ENCODE peak calls at places on chromosomes 2 and 18, in ten cellular contexts. L is heart right ventricle, A is fibroblast of lung, C is kidney, K is heart left ventricle, B is cardiac muscle cell, Q is AG10803, Y is neural progenitor cell, N is transverse colon, U is fibroblast of mammary gland. R is an unnamed sample.

GRCh38 chr18:65235966-65236634 is 514.7 kb upstream of the CDH7 start:
- DNase-seq in L (no peak), A (no peak), C (no peak), K (no peak), B (no peak), Q (no peak), Y (no peak), N (no peak), U (no peak), R (no peak)

GRCh38 chr18:42437646-42438045 is 482.6 kb downstream of the PIK3C3 start:
- DNase-seq in L (peak; percentile 6), A (peak; percentile 1), C (no peak), K (peak; percentile 23), B (peak; percentile 55), Q (no peak), Y (no peak), N (no peak), U (peak; percentile 41), R (no peak)

GRCh38 chr2:127479866-127480743 is 46.2 kb downstream of the IWS1 start:
- DNase-seq in L (no peak), A (no peak), C (no peak), K (no peak), B (no peak), Q (no peak), Y (peak; percentile 79), N (no peak), U (no peak), R (no peak)

GRCh38 chr2:24850944-24851343 is 57.7 kb downstream of the CENPO start:
- DNase-seq in L (no peak), A (no peak), C (peak; percentile 47), K (no peak), B (no peak), Q (no peak), Y (no peak), N (no peak), U (no peak), R (no peak)

GRCh38 chr2:4354678-4355077 is 651.3 kb downstream of the DCDC2C start:
- DNase-seq in L (no peak), A (no peak), C (no peak), K (no peak), B (no peak), Q (no peak), Y (peak; percentile 60), N (no peak), U (no peak), R (no peak)

GRCh38 chr2:151049746-151050145 is 211.9 kb downstream of the RBM43 start:
- DNase-seq in L (no peak), A (peak; percentile 54), C (no peak), K (no peak), B (peak; percentile 61), Q (peak; percentile 65), Y (no peak), N (no peak), U (peak; percentile 60), R (peak; percentile 50)

GRCh38 chr2:209830722-209831465 is 59.3 kb downstream of the UNC80 start:
- DNase-seq in L (no peak), A (no peak), C (no peak), K (no peak), B (no peak), Q (no peak), Y (no peak), N (no peak), U (no peak), R (no peak)

GRCh38 chr2:10557506-10558265 is 109.6 kb upstream of the ODC1 start:
- DNase-seq in L (no peak), A (no peak), C (peak; percentile 53), K (no peak), B (no peak), Q (no peak), Y (no peak), N (no peak), U (no peak), R (no peak)

GRCh38 chr2:149170156-149170555 is 131.7 kb downstream of the LYPD6B start:
- DNase-seq in L (no peak), A (no peak), C (no peak), K (no peak), B (no peak), Q (no peak), Y (no peak), N (no peak), U (no peak), R (no peak)

GRCh38 chr2:149167941-149168340 is 129.4 kb downstream of the LYPD6B start:
- DNase-seq in L (no peak), A (no peak), C (no peak), K (no peak), B (peak; percentile 25), Q (peak; percentile 32), Y (no peak), N (no peak), U (no peak), R (no peak)

GRCh38 chr2:149170911-149171310 is 132.4 kb downstream of the LYPD6B start:
- DNase-seq in L (no peak), A (no peak), C (no peak), K (no peak), B (no peak), Q (no peak), Y (no peak), N (no peak), U (no peak), R (no peak)

GRCh38 chr2:149166958-149167810 is 128.7 kb downstream of the LYPD6B start:
- DNase-seq in L (no peak), A (no peak), C (no peak), K (no peak), B (peak; percentile 26), Q (peak; percentile 48), Y (peak; percentile 23), N (no peak), U (no peak), R (no peak)

DNA sequence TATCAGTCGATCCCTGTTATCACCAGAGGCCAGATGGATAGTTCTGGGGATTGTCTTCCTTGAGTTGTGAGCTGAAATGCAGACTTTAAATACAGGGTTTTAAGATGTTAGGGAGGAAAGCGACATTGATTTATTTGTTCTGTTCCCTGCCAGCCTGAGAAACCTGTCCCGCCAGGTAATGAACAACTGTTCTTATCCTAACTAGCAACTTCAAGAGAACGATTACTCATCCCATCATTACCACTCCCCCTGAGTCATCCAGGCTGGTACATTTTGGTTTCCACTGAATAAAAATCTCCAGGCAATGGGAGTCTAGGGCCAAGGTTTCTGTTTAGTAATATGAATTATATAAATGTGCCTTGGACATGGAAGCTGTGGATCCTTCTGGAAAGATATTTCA is 131.2 kb downstream of the LYPD6B start:
- DNase-seq in L (no peak), A (no peak), C (no peak), K (no peak), B (no peak), Q (no peak), Y (no peak), N (peak; percentile 46), U (no peak), R (peak; percentile 22)
- H3K4me3 ChIP-seq in L (no peak overlapping the region), A (no peak overlapping the region), C (no peak overlapping the region), K (no peak overlapping the region), B (no peak overlapping the region), Q (no peak overlapping the region), Y (no peak overlapping the region), N (no peak overlapping the region), U (no peak overlapping the region), R (no peak overlapping the region)

DNA sequence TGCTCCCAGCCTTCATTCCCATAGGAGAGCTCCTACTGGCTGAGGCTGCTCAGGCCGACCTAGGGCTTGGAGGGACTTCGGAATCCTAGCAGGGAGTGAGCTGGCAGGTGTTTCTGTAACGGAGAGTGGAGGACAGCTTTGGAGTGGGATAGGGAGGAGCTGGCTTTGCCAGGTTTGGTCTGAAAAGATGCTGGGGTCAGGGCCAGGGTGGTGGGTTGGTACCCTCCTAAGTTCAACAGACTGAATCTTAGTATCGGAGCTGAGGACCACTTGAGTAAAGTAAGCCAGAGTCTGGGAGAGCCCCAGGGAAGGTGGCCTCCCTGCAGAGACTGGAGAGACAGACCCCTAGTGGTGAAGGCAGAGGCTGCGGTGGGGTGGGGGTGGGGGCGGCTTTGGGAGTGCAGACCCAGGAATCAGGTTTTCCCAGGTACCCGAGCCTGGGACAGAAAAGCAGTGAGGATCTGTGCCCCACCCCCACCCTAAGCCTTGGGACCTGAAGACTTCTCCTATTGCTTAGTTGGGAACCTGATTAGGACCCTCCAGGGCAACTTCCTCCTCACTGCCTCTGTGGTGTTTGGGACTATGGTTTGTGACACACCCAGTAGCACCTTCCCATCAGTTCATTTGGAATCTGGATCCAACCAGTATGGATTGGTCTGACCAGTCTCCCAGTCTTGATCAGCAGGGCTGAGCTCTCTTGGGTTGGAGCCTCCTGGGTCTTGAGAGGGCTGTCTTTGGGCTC is 3.0 kb downstream of the CNNM4 start:
- DNase-seq in L (no peak), A (no peak), C (no peak), K (no peak), B (peak; percentile 14), Q (no peak), Y (peak; percentile 46), N (peak; percentile 55), U (no peak), R (peak; percentile 45)
- TF ChIP-seq CTCF in L (no peak), A (peak; percentile 40), C (peak; percentile 5), K (peak; percentile 19), B (peak; percentile 53), Q (peak; percentile 40), Y (peak; percentile 47), N (peak; percentile 51), U (peak; percentile 36), R (peak; percentile 32)

DNA sequence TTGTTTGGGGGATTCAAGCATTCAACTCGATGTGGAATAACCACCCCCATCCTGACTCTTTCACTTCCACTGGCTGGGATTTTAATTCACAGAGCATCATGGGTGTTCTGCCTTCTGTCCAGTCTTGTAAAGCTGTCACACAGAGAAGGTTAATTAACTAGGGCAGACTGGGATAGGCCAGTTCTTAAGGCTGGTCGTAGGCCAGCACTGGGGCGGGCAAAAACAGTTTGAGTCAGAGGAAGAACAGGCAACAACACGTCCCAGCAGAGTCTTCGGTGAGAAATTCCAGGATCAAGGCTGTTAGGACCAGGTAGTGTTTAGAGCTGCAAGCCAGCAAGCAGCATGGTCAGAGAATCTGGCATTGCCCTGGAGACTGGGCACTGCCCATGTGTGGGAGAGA is 4.0 kb upstream of the RNF152 start:
- DNase-seq in L (peak; percentile 35), A (peak; percentile 31), C (peak; percentile 85), K (no peak), B (peak; percentile 64), Q (peak; percentile 60), Y (peak; percentile 83), N (peak; percentile 43), U (peak; percentile 76), R (peak; percentile 78)
- H3K4me3 ChIP-seq in L (no peak overlapping the region), A (no peak overlapping the region), C (no peak overlapping the region), K (no peak overlapping the region), B (no peak overlapping the region), Q (no peak overlapping the region), Y (no peak overlapping the region), N (no peak overlapping the region), U (no peak overlapping the region), R (no peak overlapping the region)

GRCh38 chr2:195663007-195663406 is 6.0 kb downstream of the SLC39A10 start:
- DNase-seq in L (no peak), A (no peak), C (no peak), K (no peak), B (no peak), Q (no peak), Y (no peak), N (no peak), U (no peak), R (no peak)

GRCh38 chr2:195662138-195662537 is 5.1 kb downstream of the SLC39A10 start:
- DNase-seq in L (no peak), A (no peak), C (no peak), K (no peak), B (no peak), Q (no peak), Y (no peak), N (no peak), U (no peak), R (peak; percentile 42)

GRCh38 chr2:195667974-195668373 is 10.9 kb downstream of the SLC39A10 start:
- DNase-seq in L (no peak), A (no peak), C (no peak), K (no peak), B (no peak), Q (no peak), Y (no peak), N (no peak), U (no peak), R (no peak)

GRCh38 chr2:195666113-195666712 is 9.2 kb downstream of the SLC39A10 start:
- DNase-seq in L (no peak), A (no peak), C (no peak), K (no peak), B (no peak), Q (no peak), Y (no peak), N (no peak), U (no peak), R (no peak)

DNA sequence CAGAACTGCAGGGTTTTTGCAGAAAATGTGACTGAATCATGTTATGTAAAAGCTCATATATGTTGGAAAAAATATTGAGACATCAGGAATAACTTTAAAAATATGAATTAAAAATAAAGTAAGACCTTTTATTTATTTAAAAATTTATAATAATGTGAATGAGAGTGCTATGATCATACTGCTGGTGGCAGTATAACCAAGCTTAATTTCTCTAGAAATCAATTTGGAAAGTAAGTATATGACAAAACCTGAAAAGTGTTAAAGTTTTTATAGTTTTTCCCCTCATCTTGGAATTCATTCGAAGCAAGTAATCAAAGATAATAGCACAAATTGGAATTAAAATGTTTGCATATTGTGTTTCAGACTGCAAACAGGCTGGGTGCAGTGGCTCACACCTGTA is 7.5 kb downstream of the SLC39A10 start:
- DNase-seq in L (no peak), A (peak; percentile 68), C (no peak), K (no peak), B (peak; percentile 13), Q (no peak), Y (no peak), N (no peak), U (no peak), R (peak; percentile 44)
- TF ChIP-seq CTCF in L (no peak), A (no peak), C (no peak), K (no peak), B (peak; percentile 16), Q (peak; percentile 32), Y (no peak), N (no peak), U (peak; percentile 33), R (peak; percentile 4)